ENCODE peak calls at places on chromosomes 6 and 20, in four cellular contexts. P is HepG2, M is H1, Z is GM12878. T is an unnamed sample.

GRCh38 chr6:54114991-54115390 is 3.7 kb downstream of the MLIP start:
- DNase-seq in P (no peak), M (no peak), Z (no peak), T (no peak)

GRCh38 chr20:50728981-50729874 is 2.2 kb upstream of the PARD6B start:
- DNase-seq in M (peak), Z (no peak), P (peak), T (no peak)

GRCh38 chr6:112318505-112318904 is 28.6 kb upstream of the RFPL4B start:
- DNase-seq in P (no peak), M (no peak), Z (no peak), T (no peak)

GRCh38 chr6:309947-310346 is 17.7 kb downstream of the DUSP22 start:
- DNase-seq in Z (no peak), P (no peak), M (no peak), T (no peak)

GRCh38 chr20:24388828-24389325 is 80.6 kb upstream of the SYNDIG1 start:
- DNase-seq in P (no peak), M (no peak), Z (no peak), T (no peak)

GRCh38 chr6:83097204-83097603 is 29.7 kb downstream of the DOP1A start:
- DNase-seq in P (no peak), M (no peak), Z (no peak), T (no peak)

GRCh38 chr20:16749573-16749972 is 1.4 kb downstream of the OTOR start:
- DNase-seq in Z (no peak), P (peak), M (peak), T (no peak)

GRCh38 chr20:35458388-35458787 is 3.0 kb downstream of the CEP250 start:
- DNase-seq in Z (no peak), P (no peak), M (no peak), T (no peak)

GRCh38 chr6:21115111-21115510 is 478.4 kb upstream of the SOX4 start:
- DNase-seq in M (no peak), Z (no peak), P (peak), T (no peak)

GRCh38 chr6:49423817-49424216 is 39.2 kb downstream of the MMUT start:
- DNase-seq in M (no peak), Z (no peak), P (no peak), T (no peak)

DNA sequence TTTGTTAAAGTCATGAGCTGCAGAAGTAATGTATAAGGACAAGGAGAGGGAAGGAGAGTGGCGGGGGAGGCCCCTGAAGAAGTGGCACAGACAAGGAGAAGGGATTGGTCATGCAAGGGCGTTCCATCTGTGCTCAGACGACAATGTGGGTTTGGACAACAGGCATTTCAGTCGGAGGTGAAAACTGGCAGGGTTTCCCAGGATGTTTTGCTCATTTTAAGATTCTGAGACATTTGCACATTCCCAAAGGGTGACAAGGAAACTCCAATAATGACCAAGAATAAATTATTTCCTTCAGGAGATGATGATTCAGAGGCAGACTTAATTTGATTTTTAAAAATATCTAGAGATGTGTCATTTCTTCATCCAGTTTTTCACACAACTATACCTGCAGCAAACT is 181.8 kb downstream of the HIVEP2 start:
- DNase-seq in Z (no peak), P (no peak), M (no peak), T (no peak)
- TF ChIP-seq SUZ12 in Z (no peak), P (no peak), M (no peak), T (no peak)

DNA sequence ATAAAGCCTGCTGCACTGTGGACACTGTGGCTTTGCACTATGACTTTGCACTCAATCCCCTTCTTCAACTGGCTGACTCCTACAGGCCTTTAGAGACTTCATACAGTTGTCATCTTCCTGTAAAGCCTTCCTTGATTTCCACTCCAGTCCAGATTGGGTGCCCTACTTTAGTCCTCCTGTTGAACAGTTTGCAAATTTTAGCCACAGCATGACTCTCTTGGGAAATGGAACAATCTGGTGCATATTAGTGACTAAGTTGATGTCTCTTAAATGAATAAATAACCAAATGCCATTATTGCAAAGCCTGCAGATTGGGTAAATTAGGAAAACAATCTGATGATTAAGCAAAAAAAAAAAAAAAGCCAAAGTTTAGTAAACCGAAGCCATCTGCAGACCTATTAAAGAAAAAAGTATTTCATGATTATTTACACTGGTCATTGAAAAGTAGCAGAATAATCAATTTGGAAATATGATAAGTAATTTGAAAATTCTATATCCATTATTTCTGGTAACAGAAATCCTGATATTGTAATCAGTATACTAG is 12.6 kb downstream of the PLCB4 start:
- DNase-seq in Z (no peak), P (no peak), M (no peak), T (no peak)
- TF ChIP-seq ZNF274 in Z (no peak), P (no peak), M (no peak), T (no peak)

GRCh38 chr6:33407132-33407718 is 3.6 kb upstream of the PHF1 start:
- DNase-seq in M (no peak), Z (no peak), P (peak), T (no peak)

GRCh38 chr6:33406161-33406560 is 4.7 kb upstream of the PHF1 start:
- DNase-seq in M (no peak), P (no peak), Z (no peak), T (no peak)

GRCh38 chr6:33404884-33405283 is 5.9 kb upstream of the PHF1 start:
- DNase-seq in Z (no peak), P (no peak), M (no peak), T (no peak)

GRCh38 chr6:33410050-33410710 is 634 bp upstream of the PHF1 start:
- DNase-seq in P (peak), Z (peak), M (peak), T (peak)

GRCh38 chr6:33405541-33405940 is 5.3 kb upstream of the PHF1 start:
- DNase-seq in Z (no peak), M (no peak), P (no peak), T (no peak)
- TF ChIP-seq SUZ12 in Z (no peak), M (no peak), P (no peak), T (no peak)

DNA sequence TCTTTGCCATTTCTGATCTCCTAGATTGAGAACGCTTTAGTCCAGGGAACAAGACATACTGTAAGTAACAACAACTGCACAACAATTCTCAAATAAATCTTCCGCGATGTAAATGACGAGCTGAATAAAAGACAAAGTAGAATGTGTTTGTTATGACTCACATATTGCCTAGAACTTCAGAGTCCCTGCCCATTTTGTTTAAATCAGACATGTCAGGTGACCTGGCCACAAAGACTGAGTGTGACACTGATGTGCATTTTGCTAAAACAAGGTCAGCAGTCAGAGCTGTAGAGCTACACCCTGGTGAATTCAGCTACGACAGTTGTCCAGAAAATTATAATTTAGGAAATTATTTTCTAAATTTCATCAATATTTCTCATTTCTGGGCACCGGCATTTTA is 156.7 kb upstream of the CITED2 start:
- DNase-seq in P (no peak), Z (no peak), M (no peak), T (no peak)
- TF ChIP-seq ZNF274 in P (no peak), Z (no peak), M (no peak), T (no peak)

DNA sequence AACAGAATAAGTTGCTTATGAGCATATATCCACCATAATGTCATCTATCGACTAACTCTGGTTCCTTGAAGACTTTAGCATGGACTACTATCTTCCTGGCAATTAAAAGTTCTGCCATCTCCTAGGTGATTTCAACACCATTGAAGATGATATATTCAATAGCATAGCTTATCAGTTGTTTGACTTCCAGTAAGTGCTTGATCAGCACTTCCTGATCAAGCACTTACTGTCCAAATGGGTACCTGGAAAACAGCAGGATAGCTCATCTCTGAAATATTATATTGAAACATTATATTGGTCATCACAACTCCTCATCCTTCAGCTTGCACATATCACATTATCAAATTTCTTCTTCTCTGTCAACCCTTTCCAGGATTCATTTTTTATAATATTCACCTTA is 75.5 kb upstream of the HMGCLL1 start:
- DNase-seq in Z (no peak), P (no peak), M (no peak), T (no peak)
- TF ChIP-seq SUZ12 in Z (no peak), P (no peak), M (no peak), T (no peak)

T was measured in NT2/D1.